ENCODE peak calls at places on chromosomes 16 and 17, in nine cellular contexts. S, N, B, T, K, Q, R, J and U are unnamed samples.

GRCh38 chr16:27169511-27170071 is 33.7 kb upstream of the KDM8 start:
- DNase-seq in T (peak; percentile 40), J (no peak), N (no peak), Q (no peak), S (no peak), R (no peak), K (peak; percentile 53), B (peak; percentile 26), U (peak; percentile 67)

GRCh38 chr16:396605-397004 is 394 bp upstream of the NME4 start:
- DNase-seq in Q (no peak), J (peak; percentile 58), T (no peak), S (no peak), R (no peak), N (no peak), K (peak; percentile 41), B (no peak), U (no peak)

GRCh38 chr17:67559381-67559966 is 158.3 kb upstream of the NOL11 start:
- DNase-seq in J (no peak), R (no peak), N (no peak), K (no peak), T (no peak), B (no peak), S (no peak), Q (no peak), U (no peak)

GRCh38 chr17:65522751-65523404 is 38.6 kb downstream of the AXIN2 start:
- DNase-seq in N (no peak), Q (no peak), K (no peak), S (no peak), J (no peak), B (no peak), R (no peak), T (no peak), U (no peak)

GRCh38 chr16:21611178-21611545 is 11.8 kb downstream of the METTL9 start:
- DNase-seq in N (no peak), B (no peak), R (no peak), Q (no peak), J (no peak), T (no peak), K (no peak), S (no peak), U (no peak)

GRCh38 chr16:85104821-85105391 is 7.4 kb downstream of the CIBAR2 start:
- DNase-seq in J (no peak), N (no peak), Q (no peak), T (no peak), R (no peak), B (no peak), S (no peak), K (no peak), U (no peak)

GRCh38 chr16:10770907-10771306 is 27.3 kb downstream of the NUBP1 start:
- DNase-seq in Q (no peak), J (no peak), N (no peak), K (no peak), R (no peak), T (no peak), S (no peak), B (no peak), U (no peak)

GRCh38 chr16:71722801-71723536 is 1.5 kb downstream of the PHLPP2 start:
- DNase-seq in T (peak; percentile 59), B (peak; percentile 80), R (peak; percentile 59), N (peak; percentile 83), Q (peak; percentile 70), J (peak; percentile 67), S (no peak), K (peak; percentile 87), U (no peak)

GRCh38 chr16:89090182-89090630 is 3.4 kb upstream of the ACSF3 start:
- DNase-seq in S (no peak), J (no peak), N (no peak), T (peak; percentile 79), R (no peak), K (no peak), Q (no peak), B (no peak), U (no peak)

GRCh38 chr16:82735176-82735575 is 108.4 kb downstream of the CDH13 start:
- DNase-seq in B (no peak), J (no peak), K (no peak), S (no peak), T (no peak), N (no peak), R (no peak), Q (no peak), U (no peak)

DNA sequence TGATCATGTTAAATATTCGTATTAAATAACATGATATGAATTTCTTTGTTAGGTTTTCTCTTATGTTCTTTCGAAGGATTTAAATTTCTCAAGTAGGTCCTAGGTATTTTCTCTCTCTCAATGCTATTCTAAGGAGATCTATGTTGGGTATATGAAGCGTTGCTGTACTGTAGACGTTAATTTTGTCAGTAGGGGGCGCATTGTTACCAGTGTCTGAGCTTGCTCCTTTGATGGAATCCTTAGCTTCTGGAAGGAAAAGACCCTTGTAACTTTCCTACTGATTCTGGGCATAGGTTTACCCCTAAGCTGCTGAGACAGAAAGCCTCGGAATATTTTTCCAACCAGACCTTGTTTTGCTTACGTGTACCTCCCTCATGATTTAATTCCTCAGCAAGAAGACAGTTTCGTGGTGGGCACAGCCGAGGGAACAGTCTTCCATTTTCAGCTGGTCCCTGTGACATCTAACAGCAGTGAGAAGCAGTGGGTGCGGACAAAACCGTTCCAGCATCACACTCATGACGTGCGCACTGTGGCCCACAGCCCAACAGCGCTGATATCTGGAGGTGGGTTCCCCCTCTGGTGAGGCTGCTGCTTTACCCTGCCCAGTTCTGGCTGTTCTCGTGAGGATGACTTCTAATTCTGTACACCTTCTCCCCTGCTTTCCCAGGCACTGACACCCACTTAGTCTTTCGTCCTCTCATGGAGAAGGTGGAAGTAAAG is 17.9 kb downstream of the UTP4 start:
- DNase-seq in Q (peak; percentile 54), T (peak; percentile 53), K (peak; percentile 34), S (peak; percentile 54), J (peak; percentile 43), B (peak; percentile 45), R (peak; percentile 73), N (no peak), U (no peak)
- H3K27ac ChIP-seq in Q (no peak overlapping the region), T (no peak overlapping the region), K (no peak overlapping the region), S (peak overlapping the region; percentile 69), J (peak overlapping the region; percentile 14), B (no peak overlapping the region), R (no peak overlapping the region), N (no peak overlapping the region), U (no peak overlapping the region)

GRCh38 chr17:72463287-72464102 is 342.7 kb downstream of the SOX9 start:
- DNase-seq in K (no peak), Q (no peak), B (no peak), R (peak; percentile 66), S (no peak), N (no peak), J (no peak), T (peak; percentile 59), U (no peak)

GRCh38 chr17:72466199-72466598 is 345.4 kb downstream of the SOX9 start:
- DNase-seq in R (no peak), S (no peak), T (peak; percentile 39), Q (no peak), K (peak; percentile 67), N (no peak), B (peak; percentile 87), J (no peak), U (peak; percentile 95)

GRCh38 chr17:72467841-72468653 is 347.2 kb downstream of the SOX9 start:
- DNase-seq in K (no peak), Q (no peak), J (no peak), N (no peak), S (no peak), B (peak; percentile 76), T (peak; percentile 77), R (peak; percentile 96), U (peak; percentile 83)

GRCh38 chr17:72465191-72466024 is 344.6 kb downstream of the SOX9 start:
- DNase-seq in B (peak; percentile 91), R (no peak), T (peak; percentile 62), K (peak; percentile 92), N (no peak), S (no peak), Q (no peak), J (no peak), U (peak; percentile 94)

GRCh38 chr17:72466606-72467005 is 345.8 kb downstream of the SOX9 start:
- DNase-seq in R (no peak), K (no peak), Q (no peak), N (no peak), S (no peak), B (no peak), T (no peak), J (no peak), U (no peak)
- H3K27ac ChIP-seq in R (no peak overlapping the region), K (peak overlapping the region; percentile 100), Q (no peak overlapping the region), N (no peak overlapping the region), S (peak overlapping the region; percentile 71), B (no peak overlapping the region), T (peak overlapping the region; percentile 84), J (no peak overlapping the region), U (peak overlapping the region; percentile 97)

GRCh38 chr17:79281803-79282202 is 207.2 kb downstream of the ENGASE start:
- DNase-seq in N (no peak), S (no peak), T (no peak), J (no peak), B (no peak), K (no peak), Q (no peak), R (no peak), U (no peak)

GRCh38 chr17:79279320-79279719 is 204.7 kb downstream of the ENGASE start:
- DNase-seq in K (no peak), T (no peak), S (no peak), J (no peak), B (no peak), N (no peak), Q (no peak), R (no peak), U (no peak)

GRCh38 chr17:79280822-79281572 is 206.4 kb downstream of the ENGASE start:
- DNase-seq in K (no peak), T (no peak), S (no peak), J (no peak), R (no peak), B (no peak), N (no peak), Q (no peak), U (no peak)

GRCh38 chr17:79280010-79280409 is 205.4 kb downstream of the ENGASE start:
- DNase-seq in K (no peak), J (no peak), Q (no peak), R (no peak), B (no peak), N (no peak), S (no peak), T (no peak), U (no peak)

GRCh38 chr17:79282294-79282693 is 207.7 kb downstream of the ENGASE start:
- DNase-seq in R (no peak), S (no peak), N (no peak), J (no peak), B (no peak), T (no peak), Q (no peak), K (no peak), U (no peak)
- H3K27ac ChIP-seq in R (no peak overlapping the region), S (no peak overlapping the region), N (no peak overlapping the region), J (no peak overlapping the region), B (no peak overlapping the region), T (no peak overlapping the region), Q (no peak overlapping the region), K (no peak overlapping the region), U (no peak overlapping the region)

DNA sequence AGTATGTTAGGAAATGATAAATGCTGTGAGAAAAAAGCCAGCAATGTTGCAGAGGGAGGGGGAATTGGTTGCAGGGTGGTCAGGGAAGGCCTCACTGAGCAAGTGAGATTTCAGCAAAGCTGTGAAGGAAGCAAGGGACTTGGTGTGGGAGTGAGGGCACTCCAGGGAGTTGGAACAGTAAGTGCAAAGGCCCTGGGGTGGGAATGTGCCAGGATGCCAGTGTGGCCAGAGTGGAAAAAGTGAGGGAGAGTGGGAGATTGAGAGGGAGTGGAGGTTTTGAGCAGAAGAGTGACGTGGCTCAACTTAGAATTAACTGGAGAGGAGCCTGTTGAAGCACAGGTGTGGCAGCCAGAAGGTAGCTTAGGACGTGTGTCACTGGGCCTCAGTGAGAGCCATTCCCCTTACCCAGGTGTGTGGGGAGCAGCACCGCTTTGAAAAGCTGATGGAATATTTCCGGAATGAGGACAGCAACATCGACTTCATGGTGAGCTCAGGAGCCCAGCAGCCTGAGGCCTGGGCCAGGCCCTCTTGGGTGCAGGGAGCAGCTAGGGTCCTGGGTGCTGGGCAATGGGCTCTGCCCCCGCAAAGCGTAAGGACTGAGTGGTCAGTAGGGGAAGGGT is 16.6 kb downstream of the FMNL1 start:
- DNase-seq in R (no peak), N (no peak), Q (no peak), B (no peak), K (no peak), J (no peak), T (no peak), S (no peak), U (no peak)
- H3K27ac ChIP-seq in R (no peak overlapping the region), N (no peak overlapping the region), Q (no peak overlapping the region), B (no peak overlapping the region), K (no peak overlapping the region), J (no peak overlapping the region), T (no peak overlapping the region), S (no peak overlapping the region), U (no peak overlapping the region)